ENCODE peak calls at places on chromosomes 16 and 17, in four cellular contexts. One of them, this sample, is unnamed.
A peak's percentile ranks its signal among the peaks of the same experiment; 100 is the strongest.

GRCh38 chr16:7990864-7991263 is 599.4 kb downstream of the TMEM114 start:
- DNase-seq in Panc1: no peak
- DNase-seq in HepG2: no peak
- DNase-seq in K562: peak; percentile 56
- DNase-seq in this sample: no peak

GRCh38 chr17:50926523-50926922 is 60.4 kb upstream of the TOB1 start:
- DNase-seq in HepG2: no peak
- DNase-seq in K562: no peak
- DNase-seq in Panc1: no peak
- DNase-seq in this sample: no peak

GRCh38 chr16:66590322-66590721 is 11.1 kb downstream of the CMTM2 start:
- DNase-seq in Panc1: no peak
- DNase-seq in HepG2: no peak
- DNase-seq in K562: no peak
- DNase-seq in this sample: no peak

GRCh38 chr17:38507436-38507835 is 79.2 kb downstream of the ARHGAP23 start:
- DNase-seq in HepG2: no peak
- DNase-seq in Panc1: no peak
- DNase-seq in K562: no peak
- DNase-seq in this sample: no peak

GRCh38 chr17:66980896-66981295 is 16.4 kb downstream of the CACNG4 start:
- DNase-seq in HepG2: no peak
- DNase-seq in Panc1: no peak
- DNase-seq in K562: no peak
- DNase-seq in this sample: peak; percentile 34

GRCh38 chr16:10180771-10181163 is 1.5 kb downstream of the GRIN2A start:
- DNase-seq in Panc1: no peak
- DNase-seq in HepG2: peak; percentile 57
- DNase-seq in K562: peak; percentile 65
- DNase-seq in this sample: no peak

GRCh38 chr17:74454197-74455024 is 12.0 kb upstream of the CD300A start:
- DNase-seq in HepG2: peak; percentile 80
- DNase-seq in Panc1: no peak
- DNase-seq in K562: peak; percentile 91
- DNase-seq in this sample: peak; percentile 66

GRCh38 chr17:54902611-54903010 is 2.0 kb downstream of the TOM1L1 start:
- DNase-seq in Panc1: no peak
- DNase-seq in K562: no peak
- DNase-seq in HepG2: no peak
- DNase-seq in this sample: no peak

GRCh38 chr16:6206080-6206479 is 1108.5 kb upstream of the EEF2KMT start:
- DNase-seq in HepG2: no peak
- DNase-seq in Panc1: no peak
- DNase-seq in K562: no peak
- DNase-seq in this sample: no peak

DNA sequence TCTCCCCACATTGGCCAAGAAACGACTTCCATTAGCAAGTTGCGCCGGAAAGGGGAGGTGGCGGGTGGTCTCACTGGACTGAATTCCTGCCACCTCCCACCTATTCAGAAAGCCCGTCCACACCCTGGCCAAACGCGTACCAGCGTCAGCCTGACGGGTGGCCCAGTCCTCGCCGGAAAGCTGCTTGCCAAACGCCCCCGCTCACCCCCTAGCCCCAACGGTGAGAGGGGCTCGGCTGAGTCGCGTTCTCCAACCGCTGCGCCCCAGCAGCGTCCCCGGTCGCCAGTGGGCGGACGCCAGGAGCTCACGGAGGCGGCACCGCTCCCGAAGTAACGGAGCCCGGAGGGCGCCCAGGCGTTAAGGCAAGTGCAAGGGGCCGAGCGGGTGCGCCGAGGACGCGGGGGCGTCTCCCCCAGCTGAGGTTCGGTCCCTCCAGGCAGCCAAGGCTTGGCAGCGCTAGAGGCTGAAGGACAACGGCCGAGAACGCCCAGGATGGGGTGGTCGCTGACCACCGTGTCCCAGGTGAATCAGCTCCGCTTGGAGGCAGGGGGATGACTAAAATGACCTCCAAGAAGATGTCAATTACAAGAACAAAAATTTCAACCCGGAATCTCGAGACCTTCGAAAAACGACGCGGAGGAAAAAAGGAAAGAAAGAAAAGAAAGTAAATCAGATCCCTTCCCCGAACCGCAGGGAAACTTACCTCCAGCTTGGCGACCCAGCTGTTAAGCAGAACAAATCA is 470.9 kb downstream of the SOX9 start:
- DNase-seq in HepG2: peak; percentile 28
- DNase-seq in K562: no peak
- DNase-seq in Panc1: no peak
- DNase-seq in this sample: no peak
- TF ChIP-seq TCF7L2 in HepG2: no peak
- TF ChIP-seq TCF7L2 in K562: no peak
- TF ChIP-seq TCF7L2 in Panc1: no peak
- TF ChIP-seq TCF7L2 in this sample: no peak

GRCh38 chr16:75243667-75244224 is 7.7 kb downstream of the BCAR1 start:
- DNase-seq in K562: no peak
- DNase-seq in Panc1: no peak
- DNase-seq in HepG2: no peak
- DNase-seq in this sample: no peak
- TF ChIP-seq TCF7L2 in K562: no peak
- TF ChIP-seq TCF7L2 in Panc1: no peak
- TF ChIP-seq TCF7L2 in HepG2: no peak
- TF ChIP-seq TCF7L2 in this sample: no peak

GRCh38 chr16:52496051-52496876 is 50.7 kb downstream of the TOX3 start:
- DNase-seq in Panc1: no peak
- DNase-seq in K562: no peak
- DNase-seq in HepG2: peak; percentile 97
- DNase-seq in this sample: no peak
- TF ChIP-seq TCF7L2 in Panc1: peak; percentile 86
- TF ChIP-seq TCF7L2 in K562: no peak
- TF ChIP-seq TCF7L2 in HepG2: peak; percentile 97
- TF ChIP-seq TCF7L2 in this sample: no peak

GRCh38 chr16:28844226-28844885 is 1.8 kb downstream of the TUFM start:
- DNase-seq in K562: no peak
- DNase-seq in Panc1: no peak
- DNase-seq in HepG2: no peak
- DNase-seq in this sample: no peak

GRCh38 chr16:28846080-28846932 is at the start of gene TUFM:
- DNase-seq in HepG2: peak; percentile 99
- DNase-seq in K562: peak; percentile 99
- DNase-seq in Panc1: peak; percentile 79
- DNase-seq in this sample: peak; percentile 97

GRCh38 chr16:28846933-28847273 is 755 bp upstream of the TUFM start:
- DNase-seq in K562: peak; percentile 30
- DNase-seq in HepG2: no peak
- DNase-seq in Panc1: no peak
- DNase-seq in this sample: no peak

GRCh38 chr16:28843766-28844165 is 2.4 kb downstream of the TUFM start:
- DNase-seq in HepG2: no peak
- DNase-seq in K562: no peak
- DNase-seq in Panc1: no peak
- DNase-seq in this sample: no peak

DNA sequence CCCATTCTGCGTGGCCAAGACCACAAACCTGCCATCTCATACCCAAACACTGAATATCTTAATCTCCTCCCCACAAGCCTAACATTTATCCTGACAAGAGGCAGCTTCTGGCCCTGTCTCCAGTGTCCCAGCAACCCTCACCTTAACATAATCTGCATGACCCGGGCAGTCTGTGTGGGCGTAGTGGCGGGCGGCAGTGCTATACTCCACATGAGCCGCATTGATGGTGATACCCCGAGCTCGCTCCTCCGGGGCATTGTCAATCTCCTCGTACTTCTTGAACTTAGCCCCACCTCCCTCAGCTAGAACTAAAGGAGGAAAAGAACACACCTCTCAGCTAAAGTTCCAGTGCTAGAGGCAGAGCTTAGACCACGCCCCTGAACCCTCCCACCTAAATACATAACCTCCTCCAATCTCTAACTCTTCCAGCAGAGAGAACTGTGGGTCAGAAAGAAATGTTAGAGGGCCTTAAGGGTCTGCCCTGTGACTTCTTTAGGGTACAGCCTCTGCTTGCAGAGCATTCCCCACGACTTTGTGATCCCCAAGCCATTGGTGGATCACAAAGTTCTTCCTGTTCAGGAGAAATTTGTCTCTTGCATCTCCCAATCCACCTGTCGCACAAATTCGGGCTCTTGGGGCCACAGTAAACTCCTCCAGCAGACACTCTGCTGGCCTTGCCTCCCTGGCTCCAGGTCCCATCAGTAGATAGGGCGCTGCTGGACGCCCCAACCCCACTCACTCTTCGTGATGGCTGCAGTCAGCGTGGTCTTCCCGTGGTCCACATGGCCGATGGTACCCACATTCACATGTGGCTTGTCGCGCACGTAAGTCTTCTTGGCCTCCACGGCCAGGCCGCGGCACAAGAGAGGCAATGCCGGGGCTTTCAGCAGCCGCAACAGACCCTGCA is 722 bp downstream of the TUFM start:
- DNase-seq in K562: peak; percentile 83
- DNase-seq in HepG2: peak; percentile 64
- DNase-seq in Panc1: no peak
- DNase-seq in this sample: peak; percentile 53
- TF ChIP-seq TCF7L2 in K562: no peak
- TF ChIP-seq TCF7L2 in HepG2: no peak
- TF ChIP-seq TCF7L2 in Panc1: no peak
- TF ChIP-seq TCF7L2 in this sample: no peak

DNA sequence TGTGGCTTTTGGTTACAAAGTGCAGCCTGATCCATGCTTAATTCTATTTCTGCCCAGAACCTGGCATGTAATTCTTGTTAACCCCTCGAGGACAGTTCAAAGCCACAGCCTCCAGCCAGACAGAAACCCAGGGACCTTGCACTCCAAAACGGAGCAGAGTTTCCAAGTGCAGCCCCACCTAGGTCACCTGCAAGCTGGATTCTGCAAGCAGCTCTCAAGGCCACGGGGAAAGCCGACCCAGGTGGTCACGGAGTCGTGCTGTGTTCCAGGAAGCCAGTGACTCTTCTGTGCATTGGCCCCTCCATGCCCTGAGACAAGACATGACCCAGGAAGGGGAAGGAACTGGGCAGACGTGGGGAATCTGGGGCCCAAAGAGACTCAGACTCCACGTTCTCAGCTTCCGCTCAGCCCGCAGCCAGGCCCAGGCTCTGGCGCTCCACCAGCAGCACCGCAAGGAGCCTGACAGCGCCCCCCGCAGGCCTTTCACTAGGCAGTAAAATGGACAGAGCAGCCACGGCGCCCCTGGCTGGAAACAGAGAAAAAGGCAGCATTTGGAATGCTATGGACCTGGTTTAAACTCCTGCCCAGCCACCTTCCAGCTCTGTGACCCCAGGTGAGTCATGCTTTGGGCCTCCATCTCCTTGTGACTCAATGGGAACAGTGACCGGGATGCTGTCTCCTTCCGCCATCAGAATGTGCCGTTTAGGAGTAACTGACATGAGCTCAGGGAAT is 27.3 kb upstream of the GSG1L start:
- DNase-seq in Panc1: no peak
- DNase-seq in HepG2: no peak
- DNase-seq in K562: peak; percentile 47
- DNase-seq in this sample: no peak
- TF ChIP-seq TCF7L2 in Panc1: no peak
- TF ChIP-seq TCF7L2 in HepG2: no peak
- TF ChIP-seq TCF7L2 in K562: no peak
- TF ChIP-seq TCF7L2 in this sample: no peak

This sample was measured in HCT116.